ENCODE peak calls at places on chromosomes 5 and 9, in nine cellular contexts. One of them, this sample, is unnamed.

GRCh38 chr5:58481828-58482227 is 9.4 kb upstream of the GAPT start:
- DNase-seq in transverse colon: no peak
- DNase-seq in A549: no peak
- DNase-seq in suprapubic skin: no peak
- DNase-seq in H1: no peak
- DNase-seq in GM12878: no peak
- DNase-seq in esophagus muscularis mucosa: no peak
- DNase-seq in sigmoid colon: no peak
- DNase-seq in ovary: no peak
- DNase-seq in this sample: no peak

GRCh38 chr5:73031839-73032238 is 76.0 kb downstream of the FCHO2 start:
- DNase-seq in transverse colon: no peak
- DNase-seq in A549: no peak
- DNase-seq in suprapubic skin: no peak
- DNase-seq in H1: no peak
- DNase-seq in GM12878: no peak
- DNase-seq in esophagus muscularis mucosa: no peak
- DNase-seq in sigmoid colon: no peak
- DNase-seq in ovary: no peak
- DNase-seq in this sample: peak; percentile 30

GRCh38 chr9:85262333-85262732 is 479.4 kb downstream of the AGTPBP1 start:
- DNase-seq in transverse colon: no peak
- DNase-seq in A549: no peak
- DNase-seq in suprapubic skin: no peak
- DNase-seq in H1: no peak
- DNase-seq in GM12878: no peak
- DNase-seq in esophagus muscularis mucosa: no peak
- DNase-seq in sigmoid colon: no peak
- DNase-seq in ovary: no peak
- DNase-seq in this sample: no peak

GRCh38 chr5:174570662-174571061 is 153.7 kb upstream of the MSX2 start:
- DNase-seq in transverse colon: no peak
- DNase-seq in A549: no peak
- DNase-seq in suprapubic skin: peak; percentile 4
- DNase-seq in H1: no peak
- DNase-seq in GM12878: no peak
- DNase-seq in esophagus muscularis mucosa: no peak
- DNase-seq in sigmoid colon: no peak
- DNase-seq in ovary: no peak
- DNase-seq in this sample: no peak

GRCh38 chr5:58022055-58022454 is 437.8 kb downstream of the PLK2 start:
- DNase-seq in transverse colon: no peak
- DNase-seq in A549: no peak
- DNase-seq in suprapubic skin: no peak
- DNase-seq in H1: no peak
- DNase-seq in GM12878: no peak
- DNase-seq in esophagus muscularis mucosa: no peak
- DNase-seq in sigmoid colon: no peak
- DNase-seq in ovary: peak; percentile 36
- DNase-seq in this sample: no peak

GRCh38 chr5:169431386-169431785 is 130.4 kb upstream of the SLIT3 start:
- DNase-seq in transverse colon: no peak
- DNase-seq in A549: peak; percentile 31
- DNase-seq in suprapubic skin: no peak
- DNase-seq in H1: no peak
- DNase-seq in GM12878: no peak
- DNase-seq in esophagus muscularis mucosa: no peak
- DNase-seq in sigmoid colon: no peak
- DNase-seq in ovary: no peak
- DNase-seq in this sample: no peak

GRCh38 chr5:16350816-16351215 is 114.8 kb downstream of the ZNF622 start:
- DNase-seq in transverse colon: no peak
- DNase-seq in A549: no peak
- DNase-seq in suprapubic skin: no peak
- DNase-seq in H1: no peak
- DNase-seq in GM12878: no peak
- DNase-seq in esophagus muscularis mucosa: no peak
- DNase-seq in sigmoid colon: no peak
- DNase-seq in ovary: no peak
- DNase-seq in this sample: no peak

GRCh38 chr9:93895535-93895934 is 59.6 kb downstream of the BARX1 start:
- DNase-seq in transverse colon: peak; percentile 1
- DNase-seq in A549: no peak
- DNase-seq in suprapubic skin: peak; percentile 47
- DNase-seq in H1: no peak
- DNase-seq in GM12878: no peak
- DNase-seq in esophagus muscularis mucosa: no peak
- DNase-seq in sigmoid colon: no peak
- DNase-seq in ovary: no peak
- DNase-seq in this sample: no peak

GRCh38 chr9:114434878-114435311 is 47.1 kb upstream of the AKNA start:
- DNase-seq in transverse colon: no peak
- DNase-seq in A549: peak; percentile 63
- DNase-seq in suprapubic skin: no peak
- DNase-seq in H1: peak; percentile 31
- DNase-seq in GM12878: no peak
- DNase-seq in esophagus muscularis mucosa: no peak
- DNase-seq in sigmoid colon: no peak
- DNase-seq in ovary: no peak
- DNase-seq in this sample: no peak

GRCh38 chr5:171810217-171810616 is 24.6 kb downstream of the SMIM23 start:
- DNase-seq in transverse colon: no peak
- DNase-seq in A549: no peak
- DNase-seq in suprapubic skin: no peak
- DNase-seq in H1: no peak
- DNase-seq in GM12878: no peak
- DNase-seq in esophagus muscularis mucosa: no peak
- DNase-seq in sigmoid colon: no peak
- DNase-seq in ovary: no peak
- DNase-seq in this sample: no peak

GRCh38 chr5:14235872-14236271 is 92.7 kb downstream of the TRIO start:
- DNase-seq in transverse colon: no peak
- DNase-seq in A549: no peak
- DNase-seq in suprapubic skin: no peak
- DNase-seq in H1: no peak
- DNase-seq in GM12878: no peak
- DNase-seq in esophagus muscularis mucosa: no peak
- DNase-seq in sigmoid colon: no peak
- DNase-seq in ovary: no peak
- DNase-seq in this sample: no peak

GRCh38 chr5:99000878-99001277 is 72.1 kb upstream of the CHD1 start:
- DNase-seq in transverse colon: no peak
- DNase-seq in A549: no peak
- DNase-seq in suprapubic skin: no peak
- DNase-seq in H1: no peak
- DNase-seq in GM12878: no peak
- DNase-seq in esophagus muscularis mucosa: no peak
- DNase-seq in sigmoid colon: no peak
- DNase-seq in ovary: no peak
- DNase-seq in this sample: no peak

GRCh38 chr5:55914141-55914413 is 62.9 kb downstream of the IL31RA start:
- DNase-seq in transverse colon: no peak
- DNase-seq in A549: no peak
- DNase-seq in suprapubic skin: no peak
- DNase-seq in H1: no peak
- DNase-seq in GM12878: no peak
- DNase-seq in esophagus muscularis mucosa: no peak
- DNase-seq in sigmoid colon: no peak
- DNase-seq in ovary: no peak
- DNase-seq in this sample: no peak

GRCh38 chr5:55914971-55915370 is 63.8 kb downstream of the IL31RA start:
- DNase-seq in transverse colon: no peak
- DNase-seq in A549: no peak
- DNase-seq in suprapubic skin: peak; percentile 8
- DNase-seq in H1: no peak
- DNase-seq in GM12878: no peak
- DNase-seq in esophagus muscularis mucosa: peak; percentile 62
- DNase-seq in sigmoid colon: no peak
- DNase-seq in ovary: no peak
- DNase-seq in this sample: no peak

GRCh38 chr5:55915783-55916182 is 64.6 kb downstream of the IL31RA start:
- DNase-seq in transverse colon: no peak
- DNase-seq in A549: no peak
- DNase-seq in suprapubic skin: peak; percentile 29
- DNase-seq in H1: no peak
- DNase-seq in GM12878: no peak
- DNase-seq in esophagus muscularis mucosa: peak; percentile 55
- DNase-seq in sigmoid colon: no peak
- DNase-seq in ovary: no peak
- DNase-seq in this sample: no peak

GRCh38 chr5:55911784-55912653 is 60.9 kb downstream of the IL31RA start:
- DNase-seq in transverse colon: no peak
- DNase-seq in A549: no peak
- DNase-seq in suprapubic skin: no peak
- DNase-seq in H1: no peak
- DNase-seq in GM12878: no peak
- DNase-seq in esophagus muscularis mucosa: no peak
- DNase-seq in sigmoid colon: no peak
- DNase-seq in ovary: no peak
- DNase-seq in this sample: no peak

GRCh38 chr5:55913396-55914140 is 62.4 kb downstream of the IL31RA start:
- DNase-seq in transverse colon: no peak
- DNase-seq in A549: no peak
- DNase-seq in suprapubic skin: peak; percentile 44
- DNase-seq in H1: no peak
- DNase-seq in GM12878: no peak
- DNase-seq in esophagus muscularis mucosa: no peak
- DNase-seq in sigmoid colon: no peak
- DNase-seq in ovary: no peak
- DNase-seq in this sample: no peak
- TF ChIP-seq EP300 in transverse colon: no peak
- TF ChIP-seq EP300 in A549: no peak
- TF ChIP-seq EP300 in suprapubic skin: no peak
- TF ChIP-seq EP300 in H1: no peak
- TF ChIP-seq EP300 in GM12878: no peak
- TF ChIP-seq EP300 in esophagus muscularis mucosa: no peak
- TF ChIP-seq EP300 in sigmoid colon: no peak
- TF ChIP-seq EP300 in ovary: no peak
- TF ChIP-seq EP300 in this sample: no peak

GRCh38 chr5:177477701-177478477 is 4.5 kb upstream of the DBN1 start:
- DNase-seq in transverse colon: no peak
- DNase-seq in A549: no peak
- DNase-seq in suprapubic skin: no peak
- DNase-seq in H1: no peak
- DNase-seq in GM12878: no peak
- DNase-seq in esophagus muscularis mucosa: no peak
- DNase-seq in sigmoid colon: no peak
- DNase-seq in ovary: no peak
- DNase-seq in this sample: no peak
- TF ChIP-seq POLR2A in transverse colon: no peak
- TF ChIP-seq POLR2A in A549: no peak
- TF ChIP-seq POLR2A in suprapubic skin: no peak
- TF ChIP-seq POLR2A in H1: no peak
- TF ChIP-seq POLR2A in GM12878: no peak
- TF ChIP-seq POLR2A in esophagus muscularis mucosa: no peak
- TF ChIP-seq POLR2A in sigmoid colon: no peak
- TF ChIP-seq POLR2A in ovary: no peak
- TF ChIP-seq POLR2A in this sample: no peak

DNA sequence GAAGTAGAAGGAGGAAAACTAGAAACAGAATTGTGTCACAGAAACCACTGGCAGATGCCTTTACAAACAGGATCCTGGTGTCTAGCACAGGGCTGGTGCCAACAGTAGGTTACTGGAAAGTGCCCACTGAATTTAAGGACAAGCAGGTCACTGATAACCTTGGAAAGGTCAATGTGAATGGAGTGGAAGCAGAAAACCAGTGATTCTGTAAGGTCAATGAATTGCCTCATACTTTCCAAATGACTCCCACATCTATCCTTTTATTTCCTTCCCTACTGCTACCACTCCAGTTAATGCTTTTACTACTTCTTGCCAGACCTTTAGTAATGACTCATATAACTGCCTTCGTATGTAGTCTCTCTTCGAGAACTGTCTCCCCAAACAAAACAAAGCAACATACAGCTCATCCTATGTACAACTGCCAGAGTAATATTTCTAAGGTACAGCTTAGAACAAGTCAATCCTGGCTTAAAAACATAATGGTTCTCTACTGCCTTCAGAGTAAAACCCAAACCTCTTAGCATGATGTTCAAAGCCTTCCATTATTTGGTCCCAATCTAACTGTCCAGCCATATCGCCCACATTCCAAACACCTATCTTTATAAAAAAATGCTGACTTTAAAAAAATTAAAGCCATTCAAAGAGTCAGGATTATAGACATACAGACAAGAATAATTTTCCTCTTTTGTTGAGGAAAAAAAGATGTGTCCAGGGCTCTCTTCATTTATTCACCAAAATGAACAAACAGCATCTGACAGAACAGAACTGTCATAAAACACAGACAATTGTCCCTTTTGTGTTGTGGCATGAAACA is 52.5 kb downstream of the NR3C1 start:
- DNase-seq in transverse colon: no peak
- DNase-seq in A549: peak; percentile 13
- DNase-seq in suprapubic skin: no peak
- DNase-seq in H1: no peak
- DNase-seq in GM12878: no peak
- DNase-seq in esophagus muscularis mucosa: no peak
- DNase-seq in sigmoid colon: no peak
- DNase-seq in ovary: no peak
- DNase-seq in this sample: no peak
- TF ChIP-seq EP300 in transverse colon: no peak
- TF ChIP-seq EP300 in A549: no peak
- TF ChIP-seq EP300 in suprapubic skin: no peak
- TF ChIP-seq EP300 in H1: no peak
- TF ChIP-seq EP300 in GM12878: no peak
- TF ChIP-seq EP300 in esophagus muscularis mucosa: no peak
- TF ChIP-seq EP300 in sigmoid colon: no peak
- TF ChIP-seq EP300 in ovary: no peak
- TF ChIP-seq EP300 in this sample: no peak

GRCh38 chr5:138541511-138541910 is 1.5 kb downstream of the ETF1 start:
- DNase-seq in transverse colon: no peak
- DNase-seq in A549: no peak
- DNase-seq in suprapubic skin: no peak
- DNase-seq in H1: no peak
- DNase-seq in GM12878: no peak
- DNase-seq in esophagus muscularis mucosa: no peak
- DNase-seq in sigmoid colon: no peak
- DNase-seq in ovary: no peak
- DNase-seq in this sample: no peak

GRCh38 chr5:138536665-138537315 is 6.2 kb downstream of the ETF1 start:
- DNase-seq in transverse colon: no peak
- DNase-seq in A549: no peak
- DNase-seq in suprapubic skin: no peak
- DNase-seq in H1: no peak
- DNase-seq in GM12878: no peak
- DNase-seq in esophagus muscularis mucosa: no peak
- DNase-seq in sigmoid colon: no peak
- DNase-seq in ovary: no peak
- DNase-seq in this sample: no peak

GRCh38 chr5:138542120-138542955 is 698 bp downstream of the ETF1 start:
- DNase-seq in transverse colon: peak; percentile 21
- DNase-seq in A549: no peak
- DNase-seq in suprapubic skin: no peak
- DNase-seq in H1: peak; percentile 2
- DNase-seq in GM12878: no peak
- DNase-seq in esophagus muscularis mucosa: no peak
- DNase-seq in sigmoid colon: peak; percentile 77
- DNase-seq in ovary: no peak
- DNase-seq in this sample: peak; percentile 27

GRCh38 chr5:138538943-138539627 is 4.0 kb downstream of the ETF1 start:
- DNase-seq in transverse colon: no peak
- DNase-seq in A549: no peak
- DNase-seq in suprapubic skin: no peak
- DNase-seq in H1: no peak
- DNase-seq in GM12878: no peak
- DNase-seq in esophagus muscularis mucosa: no peak
- DNase-seq in sigmoid colon: no peak
- DNase-seq in ovary: no peak
- DNase-seq in this sample: no peak

GRCh38 chr5:138539791-138540190 is 3.2 kb downstream of the ETF1 start:
- DNase-seq in transverse colon: no peak
- DNase-seq in A549: no peak
- DNase-seq in suprapubic skin: no peak
- DNase-seq in H1: no peak
- DNase-seq in GM12878: no peak
- DNase-seq in esophagus muscularis mucosa: no peak
- DNase-seq in sigmoid colon: no peak
- DNase-seq in ovary: no peak
- DNase-seq in this sample: no peak
- TF ChIP-seq POLR2A in transverse colon: no peak
- TF ChIP-seq POLR2A in A549: no peak
- TF ChIP-seq POLR2A in suprapubic skin: no peak
- TF ChIP-seq POLR2A in H1: no peak
- TF ChIP-seq POLR2A in GM12878: no peak
- TF ChIP-seq POLR2A in esophagus muscularis mucosa: no peak
- TF ChIP-seq POLR2A in sigmoid colon: no peak
- TF ChIP-seq POLR2A in ovary: no peak
- TF ChIP-seq POLR2A in this sample: no peak

This sample was measured in stomach.